ENCODE peak calls at places on chromosomes 6 and 20, in seven cellular contexts. T is CD8-positive, alpha-beta T cell; Y is H9; H is fibroblast of lung; O is heart left ventricle; E is lower lobe of right lung; X is neural progenitor cell. P is an unnamed sample. For H3K9me3, the result is how much of the 10 kb centered on the place peaks cover.

GRCh38 chr6:138844203-138844602 is 48.3 kb downstream of the ECT2L start:
- DNase-seq in T (no peak), O (peak), Y (no peak), H (peak), E (no peak), X (peak), P (no peak)

GRCh38 chr20:61683721-61684120 is 382.0 kb downstream of the TAF4 start:
- DNase-seq in E (no peak), T (no peak), O (no peak), Y (no peak), H (no peak), X (no peak), P (no peak)

GRCh38 chr6:160420969-160421556 is 72.9 kb downstream of the SLC22A3 start:
- DNase-seq in O (no peak), T (no peak), E (no peak), Y (no peak), H (no peak), X (no peak), P (no peak)

GRCh38 chr20:38303908-38304379 is at the start of gene BPI:
- DNase-seq in H (no peak), E (peak), T (no peak), X (no peak), O (peak), Y (no peak), P (no peak)

GRCh38 chr20:58973179-58973578 is 7.9 kb upstream of the NELFCD start:
- DNase-seq in T (no peak), H (no peak), E (no peak), O (no peak), Y (no peak), X (no peak), P (peak)

GRCh38 chr6:108186226-108186625 is 20.4 kb downstream of the NR2E1 start:
- DNase-seq in E (no peak), O (no peak), Y (no peak), T (no peak), H (no peak), X (no peak), P (peak)

GRCh38 chr6:145349950-145350510 is 385.3 kb downstream of the EPM2A start:
- DNase-seq in T (no peak), E (no peak), Y (no peak), X (no peak), H (no peak), O (no peak), P (no peak)

GRCh38 chr6:138590796-138591709 is 91.8 kb upstream of the NHSL1 start:
- DNase-seq in O (peak), Y (peak), H (peak), X (peak), E (no peak), T (peak), P (peak)

GRCh38 chr6:27667651-27668441 is 194.9 kb upstream of the ZNF184 start:
- DNase-seq in H (peak), T (no peak), O (no peak), Y (no peak), X (peak), E (no peak), P (no peak)

GRCh38 chr6:161353208-161353613 is 79.3 kb upstream of the AGPAT4 start:
- DNase-seq in T (no peak), H (peak), E (no peak), O (no peak), Y (peak), X (peak), P (peak)

GRCh38 chr6:71419954-71420692 is 131.5 kb downstream of the OGFRL1 start:
- DNase-seq in T (no peak), O (peak), H (peak), Y (no peak), X (peak), E (peak), P (no peak)

GRCh38 chr6:36735110-36735971 is 37.7 kb downstream of the RAB44 start:
- DNase-seq in E (peak), X (no peak), O (peak), Y (no peak), T (no peak), H (peak), P (no peak)

GRCh38 chr20:25065625-25066338 is 7.8 kb upstream of the ACSS1 start:
- DNase-seq in Y (no peak), H (peak), O (no peak), E (no peak), X (peak), T (peak), P (peak)

GRCh38 chr6:31122803-31123706 is 2.8 kb upstream of the CDSN start:
- DNase-seq in X (no peak), O (peak), T (no peak), H (peak), E (peak), Y (no peak), P (no peak)

GRCh38 chr6:56403663-56404200 is 156.4 kb upstream of the COL21A1 start:
- DNase-seq in O (no peak), T (no peak), H (no peak), Y (no peak), X (no peak), E (no peak), P (no peak)

GRCh38 chr20:19735446-19735845 is 22.6 kb upstream of the RIN2 start:
- DNase-seq in E (no peak), Y (peak), T (no peak), X (no peak), H (peak), O (peak), P (no peak)

GRCh38 chr6:112298021-112298745 is 43.8 kb upstream of the LAMA4 start:
- DNase-seq in H (peak), O (no peak), T (no peak), E (no peak), Y (no peak), X (no peak), P (no peak)

GRCh38 chr6:136846046-136846445 is 23.7 kb downstream of the PEX7 start:
- DNase-seq in H (peak), Y (no peak), X (peak), E (no peak), T (no peak), O (no peak), P (no peak)

GRCh38 chr6:73803562-73804221 is 107.7 kb downstream of the CD109 start:
- DNase-seq in X (peak), Y (peak), O (no peak), E (no peak), T (no peak), H (peak), P (peak)

DNA sequence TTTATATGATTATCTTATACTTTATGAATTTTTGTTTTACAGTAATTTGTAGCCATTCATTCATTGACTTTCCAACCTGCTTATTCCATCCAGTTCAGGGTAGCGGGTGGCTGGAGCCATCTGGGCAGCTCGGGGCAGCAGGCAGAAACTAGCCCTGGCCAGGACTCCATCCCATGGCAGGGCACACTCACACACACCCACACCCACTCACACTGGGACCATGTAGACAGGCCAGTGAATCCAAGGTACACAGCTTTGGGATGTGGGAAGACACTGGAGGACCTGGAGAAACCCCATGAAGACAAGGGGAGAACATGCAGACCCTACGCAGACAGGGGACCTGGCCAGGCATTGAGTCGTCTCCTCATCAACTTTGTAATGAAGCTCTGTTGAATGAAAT is 84.8 kb downstream of the ADGRG6 start:
- DNase-seq in X (no peak), O (no peak), E (no peak), H (no peak), Y (no peak), T (no peak), P (no peak)
- TF ChIP-seq CTCF in X (no peak), O (no peak), E (no peak), H (no peak), Y (no peak), T (no peak), P (no peak)

GRCh38 chr6:167479967-167480653 is 155.2 kb downstream of the TTLL2 start:
- DNase-seq in O (no peak), Y (no peak), E (no peak), H (no peak), X (no peak), T (no peak), P (no peak)

GRCh38 chr6:167487706-167488664 is 163.1 kb downstream of the TTLL2 start:
- DNase-seq in H (no peak), Y (no peak), E (no peak), X (no peak), O (no peak), T (no peak), P (no peak)

GRCh38 chr6:167481527-167481926 is 156.6 kb downstream of the TTLL2 start:
- DNase-seq in X (no peak), H (no peak), T (no peak), O (no peak), Y (no peak), E (no peak), P (peak)

DNA sequence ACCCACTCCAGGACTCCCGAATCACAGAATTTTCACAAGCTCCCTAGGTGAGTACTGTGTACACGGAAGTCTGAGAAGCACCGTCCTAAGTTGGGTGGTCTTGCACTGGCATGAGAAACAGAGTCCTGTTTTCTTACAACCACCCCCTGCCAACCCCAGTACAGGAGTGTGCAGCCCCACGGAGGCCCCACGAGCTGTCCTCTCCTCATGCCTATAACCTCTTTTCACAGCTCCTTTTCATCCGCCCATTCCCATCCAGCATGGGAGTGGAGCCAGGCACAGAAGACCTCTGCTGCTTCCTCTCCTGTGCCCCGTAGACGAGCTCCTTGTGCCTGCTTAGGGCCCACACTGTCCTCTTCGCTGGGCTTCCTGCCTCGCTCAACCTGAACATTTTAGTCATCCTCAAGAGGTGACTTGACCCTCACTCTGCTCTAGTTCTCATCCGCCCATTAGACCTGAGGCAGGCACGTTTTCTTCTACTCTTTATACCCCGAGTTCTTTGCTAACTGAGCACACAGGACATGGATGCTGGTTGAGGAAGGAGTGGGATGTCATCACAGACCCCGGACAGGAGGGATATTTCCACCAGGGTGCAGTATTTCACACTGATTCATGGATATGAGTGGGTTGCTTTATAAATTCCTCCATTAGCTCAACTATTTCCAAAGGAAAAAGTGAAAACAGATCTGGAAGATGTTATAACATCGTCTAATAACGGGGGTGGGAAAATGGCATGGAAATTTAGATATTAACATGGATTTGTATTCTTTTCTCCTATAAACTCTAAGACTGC is 160.5 kb downstream of the TTLL2 start:
- DNase-seq in T (no peak), H (peak), O (no peak), Y (no peak), X (no peak), E (no peak), P (no peak)
- H3K9me3 ChIP-seq in T (under half), H (under half), O (under half), Y (under half), X (under half), E (under half), P (under half)

GRCh38 chr20:4193053-4193452 is 177.7 kb upstream of the RNF24 start:
- DNase-seq in E (no peak), T (no peak), X (no peak), Y (no peak), H (no peak), O (no peak), P (no peak)

GRCh38 chr20:4190792-4191519 is 175.6 kb upstream of the RNF24 start:
- DNase-seq in E (no peak), O (no peak), Y (no peak), X (no peak), T (no peak), H (no peak), P (no peak)

GRCh38 chr20:4192378-4193048 is 177.2 kb upstream of the RNF24 start:
- DNase-seq in H (peak), O (no peak), X (no peak), Y (no peak), E (no peak), T (no peak), P (no peak)

GRCh38 chr20:4195499-4195898 is 180.1 kb upstream of the RNF24 start:
- DNase-seq in E (no peak), T (no peak), X (peak), Y (peak), O (no peak), H (peak), P (no peak)
- TF ChIP-seq CTCF in E (peak), T (no peak), X (peak), Y (peak), O (no peak), H (peak), P (no peak)

DNA sequence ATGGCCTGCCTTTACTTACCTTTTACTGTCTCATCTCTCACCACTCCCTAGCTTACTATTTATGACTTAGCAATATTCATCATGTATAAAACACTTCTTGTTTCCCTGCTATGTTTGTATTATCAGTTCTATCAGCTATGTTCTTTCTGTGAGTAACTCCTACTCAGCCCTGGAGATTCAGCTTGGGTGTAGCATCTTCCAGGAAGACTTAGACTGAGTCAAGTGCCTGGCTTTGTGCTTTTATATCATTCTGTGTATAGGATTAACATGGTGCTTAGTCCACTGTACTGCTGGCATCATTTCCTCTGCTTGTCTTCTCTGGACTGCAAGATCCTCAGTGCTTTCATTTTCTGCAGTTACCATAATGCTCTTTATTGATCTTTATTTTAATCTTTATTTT is 257.8 kb downstream of the BTBD3 start:
- DNase-seq in X (no peak), T (no peak), E (no peak), O (no peak), Y (no peak), H (no peak), P (no peak)
- H3K9me3 ChIP-seq in X (under half), T (under half), E (under half), O (under half), Y (under half), H (under half), P (under half)

GRCh38 chr6:123841067-123841896 is 37.6 kb downstream of the NKAIN2 start:
- DNase-seq in X (no peak), T (no peak), E (no peak), Y (no peak), H (no peak), O (no peak), P (no peak)
- TF ChIP-seq CTCF in X (no peak), T (no peak), E (no peak), Y (no peak), H (no peak), O (no peak), P (no peak)

DNA sequence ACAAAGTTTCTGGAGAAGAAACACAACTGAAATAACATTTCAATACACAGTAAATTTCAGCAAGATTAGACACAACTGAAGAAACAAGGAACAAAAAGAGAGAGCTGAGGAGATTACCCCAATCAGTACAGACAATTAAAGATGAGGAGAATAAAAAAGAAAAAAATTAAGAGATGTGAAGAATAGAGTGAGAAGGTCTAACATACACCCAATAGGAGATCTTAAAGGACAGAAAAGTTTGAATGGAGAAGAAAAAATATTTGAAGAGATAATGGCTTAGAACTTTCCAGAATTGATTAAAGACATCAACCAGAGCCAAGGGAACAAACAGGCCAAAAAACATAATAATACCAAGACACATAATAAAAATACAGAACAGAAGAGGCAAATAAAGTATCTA is 116.4 kb downstream of the HUS1B start:
- DNase-seq in Y (no peak), X (no peak), O (no peak), H (no peak), E (no peak), T (no peak), P (no peak)
- H3K9me3 ChIP-seq in Y (under half), X (under half), O (under half), H (under half), E (under half), T (under half), P (under half)

GRCh38 chr6:116139917-116140316 is 14.0 kb upstream of the COL10A1 start:
- DNase-seq in H (no peak), T (no peak), X (peak), Y (no peak), E (no peak), O (no peak), P (no peak)
- TF ChIP-seq CTCF in H (no peak), T (no peak), X (peak), Y (peak), E (peak), O (no peak), P (peak)

GRCh38 chr6:165096209-165096608 is 213.2 kb downstream of the C6orf118 start:
- DNase-seq in H (no peak), Y (no peak), T (no peak), E (no peak), X (no peak), O (no peak), P (no peak)
- H3K9me3 ChIP-seq in H (under half), Y (under half), T (under half), E (under half), X (under half), O (under half), P (under half)

P was measured in Caco-2.